ENCODE peak calls at places on chromosomes 11 and 22, in ten cellular contexts. W, O, H, S, R, L, G, F, I and E are unnamed samples.

GRCh38 chr11:57761301-57762234 is at the start of gene CTNND1:
- DNase-seq in W (peak), O (peak), H (peak), S (peak), R (peak), L (peak), G (no peak), F (peak), I (peak), E (no peak)

GRCh38 chr11:11421509-11421908 is 68.5 kb upstream of the CSNK2A3 start:
- DNase-seq in W (no peak), O (no peak), H (no peak), S (no peak), R (no peak), L (no peak), G (no peak), F (no peak), I (no peak), E (no peak)

GRCh38 chr11:109378049-109378448 is 43.9 kb upstream of the C11orf87 start:
- DNase-seq in W (no peak), O (no peak), H (no peak), S (no peak), R (no peak), L (no peak), G (no peak), F (no peak), I (no peak), E (no peak)

GRCh38 chr22:36281726-36282077 is 28.8 kb downstream of the APOL1 start:
- DNase-seq in W (no peak), O (no peak), H (no peak), S (no peak), R (no peak), L (no peak), G (no peak), F (no peak), I (no peak), E (no peak)

GRCh38 chr11:4087551-4087950 is 7.0 kb upstream of the RRM1 start:
- DNase-seq in W (no peak), O (no peak), H (no peak), S (no peak), R (no peak), L (no peak), G (no peak), F (no peak), I (peak), E (no peak)

GRCh38 chr11:3231851-3232744 is at the start of gene MRGPRE:
- DNase-seq in W (no peak), O (no peak), H (no peak), S (no peak), R (no peak), L (peak), G (no peak), F (peak), I (no peak), E (no peak)

GRCh38 chr22:36162127-36163034 is 1.8 kb upstream of the APOL3 start:
- DNase-seq in W (no peak), O (no peak), H (peak), S (no peak), R (no peak), L (no peak), G (peak), F (peak), I (no peak), E (peak)

GRCh38 chr11:104997288-104997687 is 25.7 kb downstream of the CASP5 start:
- DNase-seq in W (no peak), O (no peak), H (no peak), S (no peak), R (no peak), L (no peak), G (no peak), F (no peak), I (peak), E (no peak)

GRCh38 chr11:39724404-39724803 is 1735.0 kb downstream of the LRRC4C start:
- DNase-seq in W (no peak), O (no peak), H (no peak), S (no peak), R (no peak), L (no peak), G (no peak), F (no peak), I (no peak), E (no peak)

GRCh38 chr11:31818874-31819331 is 7.8 kb upstream of the PAX6 start:
- DNase-seq in W (no peak), O (no peak), H (no peak), S (no peak), R (no peak), L (no peak), G (no peak), F (no peak), I (no peak), E (no peak)

GRCh38 chr22:28183078-28183870 is 264.2 kb upstream of the PITPNB start:
- DNase-seq in W (no peak), O (no peak), H (no peak), S (no peak), R (no peak), L (no peak), G (no peak), F (no peak), I (no peak), E (no peak)

GRCh38 chr11:62392944-62393628 is 25.7 kb upstream of the SCGB1A1 start:
- DNase-seq in W (no peak), O (no peak), H (no peak), S (no peak), R (no peak), L (peak), G (no peak), F (no peak), I (no peak), E (no peak)

GRCh38 chr11:119529063-119529845 is 106.3 kb upstream of the THY1 start:
- DNase-seq in W (no peak), O (no peak), H (no peak), S (no peak), R (no peak), L (peak), G (no peak), F (peak), I (no peak), E (no peak)

GRCh38 chr11:99246199-99246598 is 225.4 kb downstream of the CNTN5 start:
- DNase-seq in W (no peak), O (no peak), H (no peak), S (no peak), R (no peak), L (no peak), G (no peak), F (no peak), I (no peak), E (no peak)